ENCODE peak calls at places on chromosomes 4 and X, in five cellular contexts. L is breast epithelium, K is HCT116, D is tibial artery, P is GM12878. R is an unnamed sample.

GRCh38 chrX:129996120-129996519 is 13.7 kb downstream of the BCORL1 start:
- DNase-seq in L (no peak), K (no peak), D (no peak), P (no peak), R (no peak)

GRCh38 chrX:46737041-46737440 is 21.9 kb downstream of the SLC9A7 start:
- DNase-seq in L (no peak), K (no peak), D (no peak), P (no peak), R (no peak)

GRCh38 chrX:39174761-39175417 is 373.6 kb downstream of the MID1IP1 start:
- DNase-seq in L (no peak), K (no peak), D (no peak), P (no peak), R (no peak)

GRCh38 chrX:7120578-7121219 is 26.8 kb upstream of the STS start:
- DNase-seq in L (no peak), K (no peak), D (no peak), P (no peak), R (no peak)

GRCh38 chr4:75849459-75849858 is 52.8 kb downstream of the PPEF2 start:
- DNase-seq in L (no peak), K (no peak), D (no peak), P (no peak), R (no peak)

GRCh38 chr4:47640911-47641310 is 155.8 kb downstream of the ATP10D start:
- DNase-seq in L (no peak), K (no peak), D (no peak), P (no peak), R (no peak)

GRCh38 chr4:7507381-7507780 is 72.7 kb upstream of the PSAPL1 start:
- DNase-seq in L (no peak), K (no peak), D (no peak), P (no peak), R (no peak)

GRCh38 chr4:10461850-10462400 is 4.7 kb upstream of the ZNF518B start:
- DNase-seq in L (no peak), K (no peak), D (no peak), P (no peak), R (no peak)

GRCh38 chrX:153868576-153869472 is 17.1 kb downstream of the L1CAM start:
- DNase-seq in L (no peak), K (no peak), D (no peak), P (no peak), R (no peak)

GRCh38 chr4:73021634-73022033 is 47.9 kb downstream of the COX18 start:
- DNase-seq in L (no peak), K (peak), D (no peak), P (no peak), R (no peak)

GRCh38 chr4:182521006-182521405 is 277.8 kb downstream of the TENM3 start:
- DNase-seq in L (no peak), K (no peak), D (no peak), P (no peak), R (no peak)

GRCh38 chr4:40550900-40551546 is 78.6 kb downstream of the RBM47 start:
- DNase-seq in L (peak), K (peak), D (no peak), P (peak), R (no peak)

GRCh38 chr4:147094228-147094627 is 148.6 kb upstream of the TTC29 start:
- DNase-seq in L (no peak), K (no peak), D (no peak), P (no peak), R (no peak)

GRCh38 chr4:162836773-162837172 is 329.9 kb downstream of the NAF1 start:
- DNase-seq in L (no peak), K (no peak), D (no peak), P (no peak), R (no peak)

GRCh38 chr4:123300222-123300621 is 96.4 kb upstream of the SPRY1 start:
- DNase-seq in L (no peak), K (no peak), D (no peak), P (no peak), R (no peak)

GRCh38 chrX:67524428-67524827 is 19.4 kb upstream of the AR start:
- DNase-seq in L (no peak), K (no peak), D (no peak), P (no peak), R (no peak)

GRCh38 chr4:6689506-6689960 is 4.1 kb upstream of the S100P start:
- DNase-seq in L (no peak), K (no peak), D (no peak), P (no peak), R (no peak)

GRCh38 chr4:152265149-152265621 is 270.7 kb downstream of the FBXW7 start:
- DNase-seq in L (no peak), K (no peak), D (no peak), P (no peak), R (peak)

GRCh38 chrX:147485207-147485606 is 426.5 kb upstream of the FMR1 start:
- DNase-seq in L (no peak), K (no peak), D (no peak), P (no peak), R (no peak)

GRCh38 chr4:80033581-80033980 is 39.4 kb downstream of the ANTXR2 start:
- DNase-seq in L (no peak), K (no peak), D (no peak), P (no peak), R (no peak)

GRCh38 chrX:133980832-133981588 is 4.4 kb downstream of the GPC3 start:
- DNase-seq in L (no peak), K (no peak), D (no peak), P (no peak), R (no peak)

GRCh38 chrX:152878976-152879755 is 18.7 kb upstream of the ZNF185 start:
- DNase-seq in L (peak), K (no peak), D (no peak), P (no peak), R (no peak)

GRCh38 chrX:154712781-154713391 is 38.0 kb downstream of the GAB3 start:
- DNase-seq in L (no peak), K (no peak), D (no peak), P (peak), R (no peak)

GRCh38 chr4:150237110-150237852 is 159.0 kb downstream of the DCLK2 start:
- DNase-seq in L (no peak), K (peak), D (no peak), P (no peak), R (peak)

GRCh38 chr4:84826681-84827080 is 139.8 kb downstream of the WDFY3 start:
- DNase-seq in L (no peak), K (no peak), D (no peak), P (no peak), R (no peak)

GRCh38 chr4:2079926-2080325 is 20.8 kb downstream of the NAT8L start:
- DNase-seq in L (no peak), K (no peak), D (no peak), P (no peak), R (no peak)

GRCh38 chr4:6492027-6492590 is 19.7 kb upstream of the PPP2R2C start:
- DNase-seq in L (no peak), K (no peak), D (no peak), P (no peak), R (no peak)

GRCh38 chrX:154313147-154313546 is 17.6 kb downstream of the TKTL1 start:
- DNase-seq in L (no peak), K (no peak), D (no peak), P (no peak), R (no peak)

GRCh38 chrX:133444952-133445831 is 29.9 kb upstream of the GPC4 start:
- DNase-seq in L (no peak), K (peak), D (peak), P (no peak), R (no peak)

GRCh38 chrX:69082055-69082752 is 83.0 kb downstream of the PJA1 start:
- DNase-seq in L (no peak), K (no peak), D (no peak), P (no peak), R (no peak)

GRCh38 chrX:19683358-19683757 is 168.1 kb upstream of the MAP3K15 start:
- DNase-seq in L (no peak), K (no peak), D (no peak), P (no peak), R (no peak)

GRCh38 chr4:8131826-8132225 is 26.8 kb downstream of the ABLIM2 start:
- DNase-seq in L (no peak), K (no peak), D (no peak), P (no peak), R (no peak)

GRCh38 chrX:47366051-47366722 is 4.2 kb upstream of the ZNF157 start:
- DNase-seq in L (peak), K (no peak), D (peak), P (peak), R (peak)

GRCh38 chrX:49291615-49292337 is 11.7 kb upstream of the GAGE10 start:
- DNase-seq in L (no peak), K (peak), D (no peak), P (no peak), R (peak)

GRCh38 chr4:81621490-81621889 is 149.8 kb upstream of the RASGEF1B start:
- DNase-seq in L (no peak), K (no peak), D (no peak), P (no peak), R (no peak)

GRCh38 chr4:175298119-175298518 is 380.0 kb downstream of the ADAM29 start:
- DNase-seq in L (no peak), K (no peak), D (no peak), P (no peak), R (peak)

GRCh38 chrX:45508459-45508858 is 307.8 kb upstream of the DIPK2B start:
- DNase-seq in L (no peak), K (no peak), D (no peak), P (no peak), R (no peak)
- H3K27ac ChIP-seq in L (peak), K (peak), D (peak), P (no peak), R (no peak)

GRCh38 chrX:119687661-119688413 is 5.1 kb downstream of the SEPTIN6 start:
- DNase-seq in L (no peak), K (no peak), D (no peak), P (no peak), R (no peak)

GRCh38 chrX:119686087-119686639 is 6.8 kb downstream of the SEPTIN6 start:
- DNase-seq in L (no peak), K (no peak), D (no peak), P (peak), R (no peak)

GRCh38 chrX:119684916-119685224 is 8.1 kb downstream of the SEPTIN6 start:
- DNase-seq in L (no peak), K (no peak), D (no peak), P (no peak), R (no peak)

GRCh38 chrX:119682019-119682989 is 10.7 kb downstream of the SEPTIN6 start:
- DNase-seq in L (no peak), K (no peak), D (no peak), P (peak), R (no peak)

DNA sequence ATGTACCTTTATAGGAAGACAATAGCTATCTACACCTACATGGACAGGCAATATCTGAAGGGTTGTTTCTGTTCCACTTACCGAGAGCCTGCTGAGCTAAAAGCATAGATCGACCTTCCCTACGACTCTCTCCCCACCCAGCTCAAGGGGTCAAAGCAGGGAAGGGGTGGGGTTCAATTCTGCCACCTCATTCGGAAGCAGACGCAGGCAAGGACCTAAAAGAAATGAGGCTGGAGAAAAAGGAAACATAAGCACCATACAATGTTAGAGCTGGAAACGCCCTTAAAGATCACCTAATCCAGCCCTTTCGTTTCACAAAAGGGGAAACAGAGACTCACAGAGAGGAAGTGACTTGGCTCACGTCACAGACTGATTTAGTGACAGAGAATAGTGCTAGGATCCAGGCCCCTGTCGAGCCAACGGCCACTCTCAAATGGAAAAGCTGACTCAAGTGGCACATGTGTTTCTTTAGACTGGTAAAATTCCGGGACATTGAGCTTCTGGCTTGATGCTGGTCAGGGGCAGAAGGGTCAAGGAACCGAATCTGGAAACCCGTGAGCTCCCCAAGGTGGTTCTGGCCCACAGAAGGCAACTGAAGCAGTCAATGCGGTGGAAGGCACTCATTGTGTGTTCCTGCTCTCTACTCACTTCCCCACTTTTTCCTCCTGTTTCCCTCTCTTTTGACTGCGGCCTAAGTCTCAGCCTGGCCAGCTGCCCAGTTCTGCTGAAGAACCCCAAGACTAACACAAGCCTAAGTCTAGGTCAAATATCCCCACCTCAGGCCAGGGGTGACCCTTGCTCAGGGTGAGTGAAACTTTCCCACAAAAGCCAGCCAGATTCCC is 7.5 kb downstream of the SEPTIN6 start:
- DNase-seq in L (peak), K (no peak), D (peak), P (no peak), R (no peak)
- H3K4me3 ChIP-seq in L (no peak), K (no peak), D (no peak), P (peak), R (no peak)

GRCh38 chr4:126592088-126592487 is 1040.7 kb upstream of the INTU start:
- DNase-seq in L (no peak), K (no peak), D (no peak), P (no peak), R (no peak)
- TF ChIP-seq CTCF in L (no peak), K (no peak), D (no peak), P (no peak), R (peak)

GRCh38 chr4:103443324-103443723 is 245.2 kb upstream of the CENPE start:
- DNase-seq in L (no peak), K (peak), D (no peak), P (no peak), R (no peak)

GRCh38 chr4:103451341-103451740 is 253.2 kb upstream of the CENPE start:
- DNase-seq in L (no peak), K (peak), D (no peak), P (no peak), R (no peak)

GRCh38 chr4:103450693-103451092 is 252.6 kb upstream of the CENPE start:
- DNase-seq in L (no peak), K (no peak), D (no peak), P (no peak), R (no peak)

GRCh38 chr4:103445377-103445776 is 247.2 kb upstream of the CENPE start:
- DNase-seq in L (no peak), K (no peak), D (no peak), P (no peak), R (no peak)

DNA sequence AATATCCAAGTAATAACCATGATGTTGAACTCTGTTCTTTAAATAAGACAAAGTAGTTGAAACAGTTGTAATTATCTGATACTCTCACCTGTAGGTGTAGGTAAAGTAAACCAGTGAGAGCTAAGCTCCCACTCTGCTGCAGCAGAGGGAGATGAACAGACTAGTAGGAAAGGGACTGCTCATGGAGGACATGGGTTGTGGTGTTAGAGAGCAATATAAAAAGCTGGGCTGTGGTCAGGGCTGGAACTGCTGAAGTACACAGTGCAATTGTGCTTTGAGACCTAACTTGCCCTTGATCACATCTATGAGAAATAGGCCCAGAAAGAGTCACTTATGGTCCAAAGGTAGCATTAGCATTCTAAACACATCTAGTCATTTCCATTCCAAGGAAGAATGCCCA is 251.1 kb upstream of the CENPE start:
- DNase-seq in L (no peak), K (no peak), D (no peak), P (no peak), R (no peak)
- H3K27ac ChIP-seq in L (no peak), K (no peak), D (no peak), P (no peak), R (no peak)

GRCh38 chrX:66076801-66077200 is 36.9 kb upstream of the VSIG4 start:
- DNase-seq in L (no peak), K (no peak), D (no peak), P (no peak), R (no peak)

GRCh38 chrX:66071116-66071515 is 31.2 kb upstream of the VSIG4 start:
- DNase-seq in L (no peak), K (no peak), D (no peak), P (no peak), R (no peak)

DNA sequence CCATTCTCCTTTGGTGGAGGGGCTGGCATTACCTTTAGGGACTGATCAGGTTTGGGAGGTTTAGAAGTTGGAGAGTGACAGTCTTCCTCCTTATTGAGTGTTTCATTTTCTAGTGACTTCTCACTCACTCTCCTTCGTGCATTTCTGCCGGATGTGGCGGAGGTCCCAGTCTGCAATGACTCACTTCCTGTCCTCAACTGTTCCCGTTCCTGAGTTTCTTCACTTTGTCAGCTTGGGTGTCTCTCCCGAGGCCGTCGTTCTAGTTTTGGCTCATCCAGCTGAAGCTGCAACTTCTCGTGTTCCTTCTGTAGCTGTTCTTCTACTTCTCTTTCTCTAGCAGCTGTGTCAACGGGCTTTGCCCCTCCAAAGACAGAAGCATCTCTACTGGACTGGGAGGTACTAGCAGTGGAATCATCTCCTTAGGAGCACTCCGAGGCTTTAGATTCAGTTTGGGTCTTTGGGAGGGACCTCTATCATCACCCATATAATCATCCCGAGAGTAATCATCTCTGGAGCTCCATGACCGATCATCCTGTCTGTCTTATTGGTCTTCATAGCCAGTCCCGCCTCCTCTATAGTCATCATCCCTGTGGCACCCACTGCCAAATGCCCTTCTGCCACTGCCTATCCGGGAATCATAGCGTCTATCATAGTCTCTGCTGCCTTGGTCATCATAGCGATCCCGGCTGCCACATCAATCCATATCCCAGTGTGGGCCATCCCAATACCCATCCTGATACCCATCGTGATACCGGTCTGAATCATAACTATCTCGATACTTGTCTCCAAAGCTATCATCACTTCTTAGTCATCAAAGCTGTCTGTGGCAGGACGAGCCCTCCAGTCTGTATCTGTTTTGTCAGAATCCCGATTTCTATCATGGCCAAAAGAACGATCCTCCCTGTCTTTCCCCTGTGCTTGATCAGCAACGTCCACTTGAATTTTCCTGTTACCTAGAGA is 35.3 kb upstream of the VSIG4 start:
- DNase-seq in L (no peak), K (no peak), D (peak), P (peak), R (no peak)
- H3K4me3 ChIP-seq in L (no peak), K (no peak), D (no peak), P (no peak), R (no peak)

DNA sequence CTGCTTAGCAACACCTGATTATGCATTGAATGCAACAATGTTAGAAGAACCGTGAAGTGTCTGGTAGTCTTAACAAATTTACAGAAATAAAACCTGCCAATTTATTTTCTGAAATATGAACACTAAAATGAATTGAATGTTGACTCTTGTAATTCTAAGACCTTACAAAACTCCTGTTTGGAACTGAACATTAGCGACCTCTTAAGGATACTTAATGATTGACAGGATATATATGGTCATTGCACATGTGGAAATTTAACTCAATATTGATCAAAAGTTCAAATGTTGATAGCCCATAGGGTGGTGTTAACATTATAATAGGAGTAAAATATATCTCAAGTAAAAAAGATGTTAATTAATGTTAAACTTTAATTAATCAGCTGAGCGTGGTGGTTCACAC is 79.1 kb downstream of the TECRL start:
- DNase-seq in L (no peak), K (no peak), D (no peak), P (no peak), R (no peak)
- TF ChIP-seq CTCF in L (no peak), K (no peak), D (no peak), P (no peak), R (no peak)